ENCODE peak calls at places on chromosomes 6 and 20, in seven cellular contexts. E is NB4, W is progenitor cell of endocrine pancreas, F is AG10803, V is GM12865, H is Calu3, S is heart left ventricle. C is an unnamed sample.

GRCh38 chr6:142187209-142187608 is 40.1 kb downstream of the VTA1 start:
- DNase-seq in E (no peak), W (no peak), F (peak; percentile 30), V (no peak), H (no peak), S (no peak), C (no peak)

GRCh38 chr6:140537834-140538680 is 1163.6 kb upstream of the CITED2 start:
- DNase-seq in E (no peak), W (no peak), F (peak; percentile 100), V (peak; percentile 36), H (peak; percentile 44), S (no peak), C (no peak)

GRCh38 chr6:142883011-142883410 is 62.0 kb downstream of the HIVEP2 start:
- DNase-seq in E (no peak), W (no peak), F (peak; percentile 85), V (no peak), H (no peak), S (no peak), C (no peak)

GRCh38 chr6:125156496-125156895 is 2.9 kb downstream of the TPD52L1 start:
- DNase-seq in E (no peak), W (no peak), F (no peak), V (no peak), H (no peak), S (no peak), C (no peak)

GRCh38 chr6:166488081-166488685 is 98.3 kb downstream of the RAMACL start:
- DNase-seq in E (peak; percentile 33), W (no peak), F (peak; percentile 8), V (peak; percentile 89), H (no peak), S (peak; percentile 81), C (peak; percentile 80)

GRCh38 chr6:169363590-169363989 is 109.9 kb upstream of the THBS2 start:
- DNase-seq in E (no peak), W (no peak), F (peak; percentile 86), V (no peak), H (no peak), S (no peak), C (no peak)

GRCh38 chr20:32455171-32455900 is 97.2 kb downstream of the ASXL1 start:
- DNase-seq in E (no peak), W (no peak), F (no peak), V (no peak), H (no peak), S (peak; percentile 43), C (no peak)

GRCh38 chr20:957544-957943 is 41.4 kb upstream of the ANGPT4 start:
- DNase-seq in E (peak; percentile 17), W (no peak), F (no peak), V (no peak), H (no peak), S (no peak), C (no peak)

GRCh38 chr6:12245763-12246720 is 44.1 kb upstream of the EDN1 start:
- DNase-seq in E (no peak), W (no peak), F (no peak), V (no peak), H (no peak), S (no peak), C (no peak)

GRCh38 chr6:130981409-130981808 is 81.6 kb downstream of the EPB41L2 start:
- DNase-seq in E (no peak), W (no peak), F (peak; percentile 73), V (no peak), H (no peak), S (no peak), C (no peak)

GRCh38 chr6:145880361-145880760 is 65.8 kb upstream of the FBXO30 start:
- DNase-seq in E (no peak), W (no peak), F (no peak), V (no peak), H (no peak), S (no peak), C (no peak)

GRCh38 chr6:72617721-72618120 is 4.1 kb upstream of the KCNQ5 start:
- DNase-seq in E (no peak), W (no peak), F (no peak), V (no peak), H (no peak), S (no peak), C (no peak)

GRCh38 chr20:818001-818664 is 15.4 kb upstream of the FAM110A start:
- DNase-seq in E (no peak), W (no peak), F (no peak), V (no peak), H (peak; percentile 4), S (no peak), C (no peak)

GRCh38 chr20:62303327-62304226 is 780 bp downstream of the ADRM1 start:
- DNase-seq in E (peak; percentile 60), W (peak; percentile 30), F (peak; percentile 15), V (peak; percentile 46), H (peak; percentile 40), S (no peak), C (peak; percentile 60)

GRCh38 chr6:33851959-33852358 is 48.2 kb upstream of the MLN start:
- DNase-seq in E (peak; percentile 70), W (peak; percentile 20), F (peak; percentile 18), V (peak; percentile 38), H (peak; percentile 51), S (no peak), C (no peak)

GRCh38 chr6:35048631-35049083 is 92.5 kb downstream of the TCP11 start:
- DNase-seq in E (peak; percentile 76), W (no peak), F (peak; percentile 70), V (no peak), H (no peak), S (no peak), C (peak; percentile 24)

GRCh38 chr6:89952696-89953095 is 58.4 kb downstream of the GJA10 start:
- DNase-seq in E (peak; percentile 89), W (no peak), F (peak; percentile 62), V (peak; percentile 22), H (no peak), S (no peak), C (no peak)

DNA sequence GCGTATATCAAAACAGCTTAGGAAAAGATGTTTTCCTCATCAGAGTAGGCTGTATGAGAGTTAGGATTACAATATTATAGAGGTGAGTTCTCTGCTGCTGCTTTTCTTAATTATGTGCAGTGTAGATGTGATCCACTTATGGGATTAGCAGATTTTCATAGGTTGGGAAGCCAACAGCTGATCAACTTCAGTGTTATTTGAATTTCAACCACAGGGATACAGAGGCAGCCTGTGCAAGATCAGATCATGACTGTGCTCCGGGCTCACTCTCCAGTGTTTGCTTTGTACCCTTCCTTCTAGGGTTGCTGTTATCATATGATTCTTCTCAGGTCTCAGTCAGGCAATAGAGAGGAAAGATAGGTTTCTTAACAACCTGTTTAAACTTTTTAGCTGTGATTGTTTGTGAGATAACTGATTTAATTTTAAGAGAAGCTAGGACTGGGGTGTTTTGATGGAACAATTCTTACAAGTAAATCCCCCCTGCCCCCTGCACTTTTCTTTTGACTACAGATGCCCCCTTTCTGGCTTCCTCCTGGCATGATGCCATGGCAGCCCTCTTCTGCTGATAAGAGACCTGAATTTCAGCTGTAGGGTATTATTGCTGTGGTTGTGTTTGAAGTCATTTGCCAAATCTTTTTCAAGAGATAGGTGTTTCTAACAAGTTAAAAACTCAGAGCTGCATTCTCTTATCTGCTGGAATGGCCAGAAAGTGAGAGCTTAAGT is 8.5 kb downstream of the RNF8 start:
- DNase-seq in E (no peak), W (no peak), F (no peak), V (no peak), H (no peak), S (no peak), C (no peak)
- TF ChIP-seq CTCF in E (no peak), W (no peak), F (no peak), V (no peak), H (no peak), S (no peak), C (no peak)

GRCh38 chr20:49603209-49603627 is 35.3 kb upstream of the PTGIS start:
- DNase-seq in E (peak; percentile 68), W (no peak), F (peak; percentile 84), V (peak; percentile 32), H (peak; percentile 41), S (no peak), C (no peak)
- TF ChIP-seq CTCF in E (peak; percentile 64), W (peak; percentile 50), F (peak; percentile 52), V (peak; percentile 28), H (peak; percentile 42), S (peak; percentile 22), C (no peak)

GRCh38 chr20:12837646-12838045 is 171.1 kb upstream of the SPTLC3 start:
- DNase-seq in E (no peak), W (no peak), F (no peak), V (no peak), H (no peak), S (no peak), C (no peak)

GRCh38 chr20:12833861-12834260 is 174.9 kb upstream of the SPTLC3 start:
- DNase-seq in E (no peak), W (no peak), F (no peak), V (no peak), H (no peak), S (no peak), C (no peak)

GRCh38 chr20:12835999-12836398 is 172.8 kb upstream of the SPTLC3 start:
- DNase-seq in E (no peak), W (no peak), F (no peak), V (no peak), H (no peak), S (no peak), C (no peak)

DNA sequence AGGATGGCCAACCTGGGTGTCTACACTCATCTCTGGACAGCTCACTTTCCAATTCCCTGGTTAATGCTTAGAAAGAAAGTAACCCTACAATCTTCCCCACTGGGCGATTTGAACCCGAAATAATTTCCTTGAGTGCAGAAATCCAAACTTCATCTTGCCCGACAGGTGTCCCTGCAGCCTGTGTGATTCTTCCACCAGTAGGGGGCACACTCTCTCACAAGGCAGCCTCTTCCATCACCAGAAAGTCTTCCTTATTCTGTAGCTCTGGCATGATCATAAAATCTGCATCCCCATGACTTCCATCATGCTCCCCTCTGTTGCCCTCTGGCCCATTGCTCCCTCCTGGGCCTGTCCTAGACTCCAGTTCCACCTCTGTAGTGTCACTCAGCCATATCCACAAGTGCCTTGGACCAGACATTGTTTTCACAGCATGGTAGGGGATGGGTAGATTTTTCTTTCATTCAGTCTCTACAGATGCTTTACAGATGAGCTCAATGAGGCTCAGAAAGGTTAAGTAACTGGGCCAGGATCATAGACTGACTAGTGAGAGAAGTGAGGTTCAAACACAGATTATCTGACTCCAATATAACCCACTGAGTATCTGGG is 170.4 kb upstream of the SPTLC3 start:
- DNase-seq in E (peak; percentile 31), W (no peak), F (no peak), V (no peak), H (no peak), S (no peak), C (no peak)
- TF ChIP-seq CTCF in E (peak; percentile 79), W (no peak), F (no peak), V (no peak), H (peak; percentile 44), S (no peak), C (peak; percentile 15)

GRCh38 chr20:23347791-23348190 is 2.8 kb upstream of the NXT1 start:
- DNase-seq in E (no peak), W (no peak), F (no peak), V (no peak), H (no peak), S (no peak), C (no peak)

GRCh38 chr20:23350855-23351838 is 556 bp downstream of the NXT1 start:
- DNase-seq in E (peak; percentile 72), W (no peak), F (peak; percentile 23), V (peak; percentile 75), H (peak; percentile 15), S (no peak), C (peak; percentile 68)

GRCh38 chr20:23344336-23344735 is 6.3 kb upstream of the NXT1 start:
- DNase-seq in E (peak; percentile 58), W (no peak), F (no peak), V (no peak), H (no peak), S (no peak), C (no peak)

GRCh38 chr20:23349338-23350006 is 1.1 kb upstream of the NXT1 start:
- DNase-seq in E (no peak), W (no peak), F (no peak), V (no peak), H (no peak), S (no peak), C (peak; percentile 53)

GRCh38 chr20:23350007-23350854 is at the start of gene NXT1:
- DNase-seq in E (peak; percentile 98), W (peak; percentile 95), F (peak; percentile 98), V (peak; percentile 98), H (peak; percentile 83), S (peak; percentile 98), C (peak; percentile 93)
- TF ChIP-seq CTCF in E (no peak), W (no peak), F (no peak), V (no peak), H (no peak), S (no peak), C (peak; percentile 24)

C was measured in GM13976.